ENCODE peak calls at places on chromosomes 7 and 10, in nine cellular contexts. D is hepatocyte; S is astrocyte; U is thoracic aorta; L is heart right ventricle; V is mammary epithelial cell; W is left ventricle myocardium inferior; X is CD4-positive, alpha-beta memory T cell; P is cardiac muscle cell. I is an unnamed sample.

GRCh38 chr7:136923111-136923510 is 54.7 kb downstream of the CHRM2 start:
- DNase-seq in D (no peak), U (no peak), W (no peak), X (no peak), V (peak), S (peak), P (peak), L (no peak), I (no peak)

GRCh38 chr10:123434435-123435039 is 231.6 kb upstream of the GPR26 start:
- DNase-seq in P (no peak), W (no peak), S (no peak), U (no peak), V (no peak), X (no peak), L (no peak), D (no peak), I (no peak)

GRCh38 chr10:43255644-43256431 is 11.0 kb downstream of the RASGEF1A start:
- DNase-seq in X (peak), W (no peak), U (no peak), V (no peak), L (no peak), P (peak), S (no peak), D (peak), I (no peak)

GRCh38 chr7:100583132-100584045 is 2.5 kb downstream of the LRCH4 start:
- DNase-seq in P (peak), V (no peak), L (peak), S (no peak), X (peak), U (no peak), D (peak), W (peak), I (peak)

GRCh38 chr7:122423591-122423990 is 119.0 kb upstream of the FEZF1 start:
- DNase-seq in W (no peak), U (no peak), X (no peak), L (no peak), P (no peak), S (no peak), V (peak), D (no peak), I (no peak)

GRCh38 chr10:106450966-106451365 is 713.5 kb downstream of the SORCS1 start:
- DNase-seq in L (no peak), S (peak), V (no peak), U (no peak), X (no peak), D (no peak), P (no peak), W (no peak), I (no peak)

GRCh38 chr10:114289096-114289436 is 50.0 kb downstream of the VWA2 start:
- DNase-seq in V (no peak), X (no peak), P (no peak), D (no peak), U (no peak), L (no peak), S (no peak), W (no peak), I (no peak)

GRCh38 chr10:124255556-124255955 is 162.2 kb upstream of the CHST15 start:
- DNase-seq in U (no peak), X (no peak), P (no peak), D (no peak), W (no peak), S (no peak), L (no peak), V (no peak), I (peak)

GRCh38 chr7:131190146-131190545 is 137.5 kb upstream of the MKLN1 start:
- DNase-seq in U (no peak), V (no peak), P (no peak), S (no peak), X (no peak), L (no peak), W (no peak), D (peak), I (no peak)

GRCh38 chr10:23869548-23869947 is 339.4 kb upstream of the KIAA1217 start:
- DNase-seq in X (no peak), L (no peak), W (no peak), S (no peak), D (no peak), U (no peak), V (no peak), P (no peak), I (no peak)

GRCh38 chr7:7434379-7434778 is 101.3 kb downstream of the COL28A1 start:
- DNase-seq in L (no peak), U (no peak), S (no peak), X (no peak), P (no peak), D (no peak), V (no peak), W (no peak), I (no peak)

GRCh38 chr10:43196131-43196980 is 58.1 kb downstream of the CSGALNACT2 start:
- DNase-seq in P (no peak), U (no peak), D (no peak), W (no peak), L (no peak), S (no peak), V (no peak), X (no peak), I (no peak)

GRCh38 chr7:139108256-139109187 is 998 bp downstream of the ZC3HAV1 start:
- DNase-seq in L (peak), W (peak), V (peak), P (peak), D (peak), U (no peak), S (peak), X (no peak), I (peak)

GRCh38 chr10:89426230-89426868 is 12.0 kb downstream of the IFIT5 start:
- DNase-seq in W (no peak), U (no peak), X (peak), V (peak), L (no peak), P (peak), D (peak), S (peak), I (no peak)

GRCh38 chr7:1418505-1419309 is 40.6 kb downstream of the MICALL2 start:
- DNase-seq in P (peak), U (no peak), L (no peak), W (no peak), S (peak), V (no peak), X (no peak), D (no peak), I (peak)

GRCh38 chr7:70072220-70072619 is 473.9 kb downstream of the AUTS2 start:
- DNase-seq in P (peak), W (no peak), X (no peak), U (no peak), D (peak), S (peak), L (no peak), V (no peak), I (no peak)

GRCh38 chr10:101848894-101849351 is 5.3 kb upstream of the KCNIP2 start:
- DNase-seq in X (no peak), W (no peak), U (no peak), P (peak), V (no peak), S (peak), L (no peak), D (no peak), I (no peak)

GRCh38 chr7:1693991-1694524 is 24.0 kb downstream of the ELFN1 start:
- DNase-seq in D (peak), L (no peak), V (no peak), P (peak), U (no peak), X (no peak), W (peak), S (peak), I (peak)

GRCh38 chr10:58565256-58565655 is 52.6 kb downstream of the BICC1 start:
- DNase-seq in L (no peak), S (no peak), V (no peak), U (no peak), P (no peak), W (no peak), X (no peak), D (no peak), I (no peak)

GRCh38 chr10:28560617-28561016 is 27.7 kb downstream of the WAC start:
- DNase-seq in X (no peak), V (no peak), U (no peak), P (no peak), W (no peak), L (no peak), D (no peak), S (no peak), I (no peak)

GRCh38 chr10:28558186-28558585 is 25.3 kb downstream of the WAC start:
- DNase-seq in X (no peak), P (no peak), S (no peak), U (no peak), W (no peak), D (no peak), L (no peak), V (no peak), I (no peak)

GRCh38 chr10:28561531-28561930 is 28.6 kb downstream of the WAC start:
- DNase-seq in V (no peak), S (no peak), P (no peak), W (no peak), L (no peak), D (no peak), U (no peak), X (no peak), I (no peak)

GRCh38 chr10:28558923-28559508 is 26.1 kb downstream of the WAC start:
- DNase-seq in W (no peak), U (no peak), V (no peak), L (no peak), X (no peak), P (no peak), S (no peak), D (no peak), I (no peak)

GRCh38 chr10:28559661-28560060 is 26.7 kb downstream of the WAC start:
- DNase-seq in W (no peak), P (no peak), U (no peak), X (no peak), S (peak), L (no peak), D (no peak), V (peak), I (no peak)
- H3K27ac ChIP-seq in W (peak), P (peak), U (no peak), X (no peak), S (no peak), L (no peak), D (peak), V (no peak), I (no peak)

DNA sequence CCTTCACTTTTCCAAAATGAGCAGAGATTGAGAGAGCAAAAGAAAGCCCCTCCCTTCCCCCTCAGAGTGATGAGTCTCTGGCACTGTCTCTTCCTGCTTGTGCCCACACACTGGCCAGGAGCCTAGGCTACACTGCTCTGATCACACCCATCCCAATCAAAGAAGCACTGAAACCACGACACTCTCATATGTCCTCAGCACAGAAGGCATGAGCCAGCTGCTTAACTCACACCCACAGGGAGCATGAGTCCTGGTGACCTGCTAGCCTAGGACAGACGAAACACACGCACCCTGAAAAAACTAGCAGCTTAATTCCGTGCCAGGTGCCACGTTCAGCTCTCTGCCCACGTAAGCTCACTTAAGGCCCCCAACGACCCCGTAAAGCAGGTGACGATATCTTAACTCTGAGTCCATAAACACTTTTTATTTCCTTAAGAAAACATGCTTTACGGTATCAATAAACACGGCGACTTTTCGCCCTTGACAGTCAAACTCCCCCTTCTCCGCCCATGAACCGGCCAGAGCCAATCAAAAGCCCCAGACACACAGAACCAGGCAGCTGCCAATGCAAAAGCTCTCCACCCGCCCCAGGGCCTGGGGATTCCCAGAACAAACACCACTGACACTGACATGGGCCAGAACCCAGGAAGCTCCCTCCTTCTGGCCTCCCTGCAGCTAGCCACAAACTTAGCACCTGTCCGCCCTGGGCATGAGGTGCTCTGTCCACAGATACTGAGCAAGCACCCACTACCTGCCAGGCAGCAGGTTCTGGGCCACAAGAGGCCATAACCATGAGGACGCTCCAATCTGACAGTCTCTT is 69.0 kb downstream of the TNRC18 start:
- DNase-seq in L (peak), U (no peak), V (peak), X (no peak), S (peak), W (peak), D (peak), P (peak), I (peak)
- H3K27ac ChIP-seq in L (peak), U (no peak), V (peak), X (no peak), S (no peak), W (peak), D (peak), P (peak), I (peak)

DNA sequence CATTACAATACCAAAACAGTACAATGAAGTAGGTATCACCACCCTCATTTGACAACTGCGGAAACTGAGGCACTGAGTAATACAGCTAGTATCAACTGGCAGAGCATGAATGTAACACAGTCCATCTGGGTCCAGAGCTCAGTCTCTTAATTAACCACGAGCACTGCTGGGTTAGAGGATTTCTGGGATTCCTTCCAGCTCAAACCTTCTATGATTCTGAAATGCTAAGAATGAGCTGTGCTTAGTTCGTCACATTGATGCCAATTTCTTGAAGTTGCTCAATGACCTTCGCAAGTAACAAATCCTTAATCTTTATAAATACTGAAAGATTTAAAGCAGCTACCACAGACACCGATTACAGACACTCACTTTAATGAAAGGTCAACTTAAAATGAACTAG is 62.5 kb downstream of the SGMS1 start:
- DNase-seq in W (no peak), D (no peak), L (no peak), S (peak), X (no peak), V (no peak), P (peak), U (no peak), I (no peak)
- H3K27ac ChIP-seq in W (peak), D (peak), L (peak), S (no peak), X (no peak), V (no peak), P (no peak), U (peak), I (no peak)

GRCh38 chr10:1536341-1536740 is 201.0 kb downstream of the ADARB2 start:
- DNase-seq in L (no peak), X (no peak), U (no peak), P (no peak), V (no peak), D (no peak), S (no peak), W (no peak), I (no peak)
- H3K27ac ChIP-seq in L (no peak), X (no peak), U (no peak), P (no peak), V (no peak), D (no peak), S (no peak), W (no peak), I (no peak)

DNA sequence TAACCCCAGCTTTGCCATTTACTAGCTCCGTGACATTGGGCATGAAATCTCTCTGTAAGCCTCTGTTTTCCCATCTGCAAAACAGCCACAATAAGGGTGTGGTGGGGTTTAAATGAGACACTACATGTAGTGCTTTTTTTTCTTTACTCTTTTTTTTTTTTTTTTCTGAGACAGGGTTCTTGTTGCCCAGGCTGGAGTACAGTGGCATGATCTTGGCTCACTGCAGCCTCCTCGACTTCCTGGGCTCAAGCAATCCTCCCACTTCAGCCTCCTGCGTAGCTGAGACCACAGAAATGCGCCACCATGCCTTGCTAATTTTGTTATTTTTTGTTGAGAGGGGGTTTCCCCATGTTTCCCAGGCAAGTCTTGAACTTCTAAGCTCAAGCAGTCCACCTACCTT is 8.3 kb upstream of the DENND10 start:
- DNase-seq in X (peak), U (no peak), P (no peak), D (no peak), S (no peak), V (no peak), W (no peak), L (no peak), I (no peak)
- H3K27ac ChIP-seq in X (no peak), U (no peak), P (no peak), D (no peak), S (no peak), V (no peak), W (no peak), L (no peak), I (no peak)

DNA sequence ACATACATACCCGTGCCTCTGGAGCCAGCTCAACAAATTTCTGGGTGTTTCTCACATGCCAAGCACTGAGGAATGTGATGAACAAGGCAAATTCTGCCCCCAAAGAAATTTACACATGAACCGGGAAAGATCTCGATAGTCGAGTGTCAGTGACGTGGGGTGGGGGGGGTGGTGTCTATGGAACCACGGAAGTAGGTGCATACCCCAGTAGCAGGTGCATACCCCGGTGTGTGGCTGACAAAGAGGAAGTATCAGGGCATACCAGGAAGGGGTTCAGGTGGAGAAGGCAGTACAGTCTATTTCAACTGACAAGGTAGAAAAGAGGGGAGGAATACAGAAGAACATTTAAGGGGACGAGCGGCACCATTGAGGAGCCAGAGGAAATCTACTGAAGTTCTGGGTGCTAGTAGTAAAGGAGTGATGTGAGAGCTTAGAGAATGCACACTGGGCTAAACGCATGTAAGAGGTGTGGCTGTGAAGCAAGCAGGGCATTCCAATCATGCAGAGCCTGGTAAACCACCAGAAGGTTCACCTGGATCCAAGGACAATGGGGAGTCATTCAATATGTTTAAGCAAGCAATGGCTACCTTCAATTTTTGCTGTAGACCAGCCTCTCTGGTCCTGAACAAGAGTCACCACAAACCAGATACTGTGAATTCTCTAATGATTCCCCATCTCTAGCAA is 6.2 kb downstream of the CCDC6 start:
- DNase-seq in U (no peak), L (no peak), S (no peak), P (no peak), D (no peak), X (no peak), W (no peak), V (no peak), I (no peak)
- H3K27ac ChIP-seq in U (peak), L (no peak), S (no peak), P (no peak), D (peak), X (no peak), W (no peak), V (peak), I (no peak)

GRCh38 chr7:99006739-99007424 is 128.6 kb downstream of the TRRAP start:
- DNase-seq in S (no peak), U (no peak), V (no peak), D (no peak), X (no peak), L (no peak), P (no peak), W (no peak), I (no peak)

GRCh38 chr7:99003419-99003818 is 125.1 kb downstream of the TRRAP start:
- DNase-seq in X (no peak), L (no peak), P (no peak), V (no peak), D (no peak), U (no peak), W (no peak), S (no peak), I (no peak)

GRCh38 chr7:99005776-99006175 is 127.4 kb downstream of the TRRAP start:
- DNase-seq in X (no peak), V (no peak), L (no peak), W (no peak), U (no peak), S (no peak), P (no peak), D (no peak), I (no peak)

GRCh38 chr7:99004216-99004615 is 125.9 kb downstream of the TRRAP start:
- DNase-seq in U (no peak), W (no peak), D (no peak), P (peak), S (peak), L (no peak), X (no peak), V (no peak), I (no peak)

DNA sequence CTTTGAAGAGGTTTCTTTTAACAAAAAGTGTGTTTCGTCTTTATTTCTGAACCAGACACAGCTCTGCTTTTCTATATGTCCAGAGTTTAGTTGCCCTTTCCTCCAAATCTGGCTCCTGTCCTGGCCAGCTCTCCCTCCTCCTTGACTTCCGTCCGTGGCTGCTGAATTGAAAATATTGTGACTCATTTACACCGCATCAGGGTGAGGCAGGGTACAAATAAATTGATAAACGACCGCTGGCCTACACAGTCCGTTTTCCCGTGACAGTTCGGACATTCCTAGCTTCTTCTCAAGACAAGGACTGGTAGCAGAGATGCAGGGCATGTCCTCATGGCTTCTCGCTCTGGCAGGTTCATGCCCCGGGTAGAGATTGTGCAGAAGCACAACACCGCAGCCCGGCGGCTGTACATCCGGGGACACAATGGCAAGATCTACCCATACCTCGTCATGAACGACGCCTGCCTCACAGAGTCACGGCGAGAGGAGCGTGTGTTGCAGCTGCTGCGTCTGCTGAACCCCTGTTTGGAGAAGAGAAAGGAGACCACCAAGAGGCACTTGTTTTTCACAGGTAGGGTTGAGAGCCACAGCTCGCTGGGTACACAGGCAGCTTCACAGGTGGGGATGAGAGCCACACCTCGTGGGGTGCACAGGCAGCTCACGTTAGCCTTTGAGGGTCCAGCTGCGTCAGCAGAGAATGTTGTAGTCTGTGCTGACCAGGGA is 126.6 kb downstream of the TRRAP start:
- DNase-seq in U (no peak), S (peak), P (peak), L (no peak), V (no peak), X (no peak), W (no peak), D (no peak), I (no peak)
- H3K27ac ChIP-seq in U (peak), S (no peak), P (no peak), L (no peak), V (no peak), X (no peak), W (no peak), D (no peak), I (no peak)

I was measured in right cardiac atrium.